ENCODE peak calls at places on chromosomes 16 and 17, in five cellular contexts. One of them, this sample, is unnamed.

GRCh38 chr17:78131172-78132085 is 858 bp downstream of the TMC8 start:
- DNase-seq in Peyer's patch: peak
- DNase-seq in transverse colon: peak
- DNase-seq in tibial artery: peak
- DNase-seq in mammary epithelial cell: no peak
- DNase-seq in this sample: no peak

GRCh38 chr16:29029168-29029994 is 44.5 kb downstream of the LAT start:
- DNase-seq in Peyer's patch: peak
- DNase-seq in transverse colon: no peak
- DNase-seq in tibial artery: no peak
- DNase-seq in mammary epithelial cell: peak
- DNase-seq in this sample: peak

GRCh38 chr16:1610841-1611653 is 825 bp downstream of the IFT140 start:
- DNase-seq in transverse colon: peak
- DNase-seq in Peyer's patch: no peak
- DNase-seq in tibial artery: no peak
- DNase-seq in mammary epithelial cell: no peak
- DNase-seq in this sample: no peak

GRCh38 chr17:8696951-8697745 is 47.5 kb downstream of the CCDC42 start:
- DNase-seq in tibial artery: peak
- DNase-seq in Peyer's patch: no peak
- DNase-seq in mammary epithelial cell: no peak
- DNase-seq in transverse colon: no peak
- DNase-seq in this sample: no peak

GRCh38 chr16:138049-138417 is 440 bp downstream of the NPRL3 start:
- DNase-seq in mammary epithelial cell: no peak
- DNase-seq in Peyer's patch: no peak
- DNase-seq in tibial artery: peak
- DNase-seq in transverse colon: no peak
- DNase-seq in this sample: no peak

GRCh38 chr17:10290046-10290445 is 82.8 kb downstream of the MYH13 start:
- DNase-seq in Peyer's patch: no peak
- DNase-seq in transverse colon: no peak
- DNase-seq in mammary epithelial cell: no peak
- DNase-seq in tibial artery: no peak
- DNase-seq in this sample: no peak

GRCh38 chr16:82138478-82139285 is 31.3 kb downstream of the MPHOSPH6 start:
- DNase-seq in tibial artery: no peak
- DNase-seq in transverse colon: no peak
- DNase-seq in Peyer's patch: no peak
- DNase-seq in mammary epithelial cell: no peak
- DNase-seq in this sample: no peak

GRCh38 chr16:67966549-67967182 is 1.8 kb downstream of the SLC12A4 start:
- DNase-seq in mammary epithelial cell: peak
- DNase-seq in transverse colon: no peak
- DNase-seq in Peyer's patch: no peak
- DNase-seq in tibial artery: peak
- DNase-seq in this sample: no peak

GRCh38 chr16:68272501-68273209 is 8.3 kb downstream of the SLC7A6 start:
- DNase-seq in tibial artery: no peak
- DNase-seq in mammary epithelial cell: no peak
- DNase-seq in Peyer's patch: peak
- DNase-seq in transverse colon: peak
- DNase-seq in this sample: peak

GRCh38 chr17:13393841-13394710 is 207.7 kb downstream of the HS3ST3A1 start:
- DNase-seq in tibial artery: no peak
- DNase-seq in mammary epithelial cell: peak
- DNase-seq in Peyer's patch: no peak
- DNase-seq in transverse colon: no peak
- DNase-seq in this sample: no peak

GRCh38 chr17:14048169-14048568 is 21.1 kb upstream of the COX10 start:
- DNase-seq in tibial artery: no peak
- DNase-seq in Peyer's patch: no peak
- DNase-seq in transverse colon: no peak
- DNase-seq in mammary epithelial cell: no peak
- DNase-seq in this sample: no peak

GRCh38 chr17:29135464-29135863 is 44.7 kb downstream of the MYO18A start:
- DNase-seq in Peyer's patch: no peak
- DNase-seq in transverse colon: no peak
- DNase-seq in mammary epithelial cell: no peak
- DNase-seq in tibial artery: no peak
- DNase-seq in this sample: no peak

GRCh38 chr17:80252871-80253270 is 7.8 kb upstream of the RNF213 start:
- DNase-seq in mammary epithelial cell: peak
- DNase-seq in transverse colon: peak
- DNase-seq in Peyer's patch: peak
- DNase-seq in tibial artery: no peak
- DNase-seq in this sample: peak

GRCh38 chr17:61444831-61445230 is 7.4 kb upstream of the TBX4 start:
- DNase-seq in mammary epithelial cell: no peak
- DNase-seq in transverse colon: no peak
- DNase-seq in Peyer's patch: no peak
- DNase-seq in tibial artery: no peak
- DNase-seq in this sample: no peak

GRCh38 chr17:81161536-81161935 is 3.8 kb upstream of the PVALEF start:
- DNase-seq in tibial artery: no peak
- DNase-seq in transverse colon: no peak
- DNase-seq in Peyer's patch: no peak
- DNase-seq in mammary epithelial cell: no peak
- DNase-seq in this sample: no peak

GRCh38 chr16:29738514-29738913 is 7.3 kb downstream of the C16orf54 start:
- DNase-seq in transverse colon: peak
- DNase-seq in mammary epithelial cell: no peak
- DNase-seq in tibial artery: no peak
- DNase-seq in Peyer's patch: no peak
- DNase-seq in this sample: peak

GRCh38 chr16:74168445-74168844 is 128.2 kb upstream of the PSMD7 start:
- DNase-seq in mammary epithelial cell: no peak
- DNase-seq in tibial artery: no peak
- DNase-seq in Peyer's patch: no peak
- DNase-seq in transverse colon: no peak
- DNase-seq in this sample: no peak

GRCh38 chr16:85523602-85524364 is 89.3 kb upstream of the GSE1 start:
- DNase-seq in mammary epithelial cell: no peak
- DNase-seq in tibial artery: peak
- DNase-seq in transverse colon: no peak
- DNase-seq in Peyer's patch: no peak
- DNase-seq in this sample: no peak

GRCh38 chr17:13415877-13416416 is 185.8 kb downstream of the HS3ST3A1 start:
- DNase-seq in Peyer's patch: peak
- DNase-seq in tibial artery: no peak
- DNase-seq in mammary epithelial cell: peak
- DNase-seq in transverse colon: peak
- DNase-seq in this sample: peak

GRCh38 chr17:62965149-62965648 is 836 bp upstream of the TANC2 start:
- DNase-seq in transverse colon: no peak
- DNase-seq in Peyer's patch: no peak
- DNase-seq in tibial artery: no peak
- DNase-seq in mammary epithelial cell: no peak
- DNase-seq in this sample: no peak

GRCh38 chr16:85735225-85735722 is 15.6 kb downstream of the C16orf74 start:
- DNase-seq in Peyer's patch: peak
- DNase-seq in transverse colon: peak
- DNase-seq in tibial artery: no peak
- DNase-seq in mammary epithelial cell: no peak
- DNase-seq in this sample: no peak

GRCh38 chr16:87878704-87879103 is 9.4 kb upstream of the SLC7A5 start:
- DNase-seq in mammary epithelial cell: no peak
- DNase-seq in transverse colon: no peak
- DNase-seq in Peyer's patch: no peak
- DNase-seq in tibial artery: no peak
- DNase-seq in this sample: no peak

GRCh38 chr16:87880117-87880696 is 10.9 kb upstream of the SLC7A5 start:
- DNase-seq in mammary epithelial cell: no peak
- DNase-seq in Peyer's patch: no peak
- DNase-seq in transverse colon: no peak
- DNase-seq in tibial artery: no peak
- DNase-seq in this sample: no peak

GRCh38 chr16:87881327-87882200 is 12.3 kb upstream of the SLC7A5 start:
- DNase-seq in tibial artery: no peak
- DNase-seq in transverse colon: no peak
- DNase-seq in Peyer's patch: no peak
- DNase-seq in mammary epithelial cell: no peak
- DNase-seq in this sample: no peak

GRCh38 chr16:87874639-87875472 is 5.5 kb upstream of the SLC7A5 start:
- DNase-seq in tibial artery: no peak
- DNase-seq in mammary epithelial cell: no peak
- DNase-seq in Peyer's patch: no peak
- DNase-seq in transverse colon: no peak
- DNase-seq in this sample: no peak

GRCh38 chr16:87877942-87878507 is 8.7 kb upstream of the SLC7A5 start:
- DNase-seq in tibial artery: no peak
- DNase-seq in Peyer's patch: no peak
- DNase-seq in transverse colon: no peak
- DNase-seq in mammary epithelial cell: no peak
- DNase-seq in this sample: no peak
- TF ChIP-seq CTCF in tibial artery: no peak
- TF ChIP-seq CTCF in Peyer's patch: no peak
- TF ChIP-seq CTCF in transverse colon: no peak
- TF ChIP-seq CTCF in mammary epithelial cell: no peak
- TF ChIP-seq CTCF in this sample: no peak

DNA sequence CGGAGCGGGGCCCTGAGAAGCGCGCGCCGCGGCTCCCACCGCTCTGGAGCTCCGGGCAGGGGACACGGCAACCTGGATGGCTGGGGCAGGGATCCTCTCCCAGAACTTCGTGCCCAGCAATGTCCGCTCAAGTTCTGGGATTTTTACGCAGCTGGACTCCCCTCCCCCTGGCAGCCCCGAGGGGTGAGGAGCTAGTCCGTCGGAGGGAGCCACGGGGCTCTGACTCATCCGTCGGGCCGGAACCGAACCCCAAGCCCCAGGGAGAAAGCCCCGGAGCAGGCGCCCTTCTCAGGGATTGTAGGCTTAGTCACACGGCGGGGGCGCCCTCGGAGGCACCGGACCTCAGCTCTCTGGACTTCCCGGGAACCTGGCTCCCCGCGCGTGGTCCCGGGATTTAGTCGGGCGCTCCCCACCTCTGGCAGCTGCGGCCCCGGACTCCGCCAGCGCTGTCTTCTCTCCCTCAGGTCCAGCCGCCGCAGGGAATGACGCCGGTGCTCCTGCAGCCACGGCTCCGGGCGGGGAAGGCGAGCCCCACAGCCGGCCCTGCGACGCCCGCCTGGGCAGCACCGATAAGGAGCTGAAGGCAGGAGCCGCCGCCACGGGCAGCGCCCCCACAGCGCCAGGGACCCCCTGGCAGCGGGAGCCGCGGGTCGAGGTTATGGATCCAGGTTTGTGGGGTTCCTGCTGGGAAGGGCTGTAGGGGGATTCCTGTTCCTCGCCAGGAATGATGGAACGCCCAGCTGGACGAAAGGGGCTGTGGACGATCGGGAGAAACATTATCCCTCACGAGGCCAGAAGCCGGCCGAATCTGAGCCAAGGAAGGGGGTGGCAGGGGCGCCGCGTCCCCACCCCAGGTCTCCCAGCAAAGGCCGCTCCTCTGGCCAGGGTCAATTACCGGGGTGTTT is 830 bp downstream of the SPHK1 start:
- DNase-seq in transverse colon: peak
- DNase-seq in tibial artery: peak
- DNase-seq in Peyer's patch: no peak
- DNase-seq in mammary epithelial cell: peak
- DNase-seq in this sample: peak
- TF ChIP-seq CTCF in transverse colon: no peak
- TF ChIP-seq CTCF in tibial artery: no peak
- TF ChIP-seq CTCF in Peyer's patch: no peak
- TF ChIP-seq CTCF in mammary epithelial cell: no peak
- TF ChIP-seq CTCF in this sample: no peak

GRCh38 chr17:83074696-83075223 is 4.6 kb upstream of the METRNL start:
- DNase-seq in transverse colon: no peak
- DNase-seq in Peyer's patch: no peak
- DNase-seq in tibial artery: no peak
- DNase-seq in mammary epithelial cell: no peak
- DNase-seq in this sample: no peak

GRCh38 chr17:83075270-83075880 is 4.0 kb upstream of the METRNL start:
- DNase-seq in Peyer's patch: no peak
- DNase-seq in tibial artery: no peak
- DNase-seq in transverse colon: no peak
- DNase-seq in mammary epithelial cell: no peak
- DNase-seq in this sample: no peak

GRCh38 chr17:83077411-83077810 is 2.0 kb upstream of the METRNL start:
- DNase-seq in Peyer's patch: no peak
- DNase-seq in tibial artery: no peak
- DNase-seq in mammary epithelial cell: no peak
- DNase-seq in transverse colon: no peak
- DNase-seq in this sample: no peak

GRCh38 chr17:83078378-83079339 is 750 bp upstream of the METRNL start:
- DNase-seq in tibial artery: no peak
- DNase-seq in transverse colon: no peak
- DNase-seq in mammary epithelial cell: no peak
- DNase-seq in Peyer's patch: no peak
- DNase-seq in this sample: peak

GRCh38 chr17:83076930-83077329 is 2.5 kb upstream of the METRNL start:
- DNase-seq in Peyer's patch: no peak
- DNase-seq in tibial artery: no peak
- DNase-seq in mammary epithelial cell: no peak
- DNase-seq in transverse colon: no peak
- DNase-seq in this sample: no peak
- TF ChIP-seq CTCF in Peyer's patch: no peak
- TF ChIP-seq CTCF in tibial artery: no peak
- TF ChIP-seq CTCF in mammary epithelial cell: peak
- TF ChIP-seq CTCF in transverse colon: no peak
- TF ChIP-seq CTCF in this sample: no peak

GRCh38 chr17:40301315-40301714 is 7.7 kb upstream of the RARA start:
- DNase-seq in transverse colon: peak
- DNase-seq in mammary epithelial cell: no peak
- DNase-seq in Peyer's patch: no peak
- DNase-seq in tibial artery: no peak
- DNase-seq in this sample: no peak
- TF ChIP-seq CTCF in transverse colon: no peak
- TF ChIP-seq CTCF in mammary epithelial cell: no peak
- TF ChIP-seq CTCF in Peyer's patch: no peak
- TF ChIP-seq CTCF in tibial artery: no peak
- TF ChIP-seq CTCF in this sample: peak

GRCh38 chr17:2190014-2190413 is 113.6 kb downstream of the SMG6 start:
- DNase-seq in transverse colon: peak
- DNase-seq in tibial artery: no peak
- DNase-seq in Peyer's patch: no peak
- DNase-seq in mammary epithelial cell: no peak
- DNase-seq in this sample: no peak

GRCh38 chr17:2191227-2191626 is 112.4 kb downstream of the SMG6 start:
- DNase-seq in mammary epithelial cell: no peak
- DNase-seq in tibial artery: no peak
- DNase-seq in transverse colon: no peak
- DNase-seq in Peyer's patch: no peak
- DNase-seq in this sample: no peak

GRCh38 chr17:2194778-2195417 is 108.7 kb downstream of the SMG6 start:
- DNase-seq in tibial artery: no peak
- DNase-seq in transverse colon: no peak
- DNase-seq in Peyer's patch: no peak
- DNase-seq in mammary epithelial cell: no peak
- DNase-seq in this sample: no peak

GRCh38 chr17:2191785-2192184 is 111.8 kb downstream of the SMG6 start:
- DNase-seq in Peyer's patch: no peak
- DNase-seq in transverse colon: no peak
- DNase-seq in tibial artery: no peak
- DNase-seq in mammary epithelial cell: no peak
- DNase-seq in this sample: no peak

GRCh38 chr17:2192367-2193028 is 111.1 kb downstream of the SMG6 start:
- DNase-seq in tibial artery: no peak
- DNase-seq in transverse colon: peak
- DNase-seq in mammary epithelial cell: peak
- DNase-seq in Peyer's patch: peak
- DNase-seq in this sample: no peak
- TF ChIP-seq CTCF in tibial artery: no peak
- TF ChIP-seq CTCF in transverse colon: no peak
- TF ChIP-seq CTCF in mammary epithelial cell: peak
- TF ChIP-seq CTCF in Peyer's patch: no peak
- TF ChIP-seq CTCF in this sample: no peak

GRCh38 chr16:19578378-19578851 is 22.9 kb downstream of the VPS35L start:
- DNase-seq in transverse colon: peak
- DNase-seq in mammary epithelial cell: no peak
- DNase-seq in tibial artery: no peak
- DNase-seq in Peyer's patch: no peak
- DNase-seq in this sample: no peak
- TF ChIP-seq CTCF in transverse colon: no peak
- TF ChIP-seq CTCF in mammary epithelial cell: no peak
- TF ChIP-seq CTCF in tibial artery: no peak
- TF ChIP-seq CTCF in Peyer's patch: no peak
- TF ChIP-seq CTCF in this sample: no peak